ENCODE peak calls at places on chromosome 11, in six cellular contexts. I, C, T, W, R and X are unnamed samples.

GRCh38 chr11:95445746-95446333 is 214.8 kb upstream of the SESN3 start:
- DNase-seq in T (no peak), R (no peak), I (no peak), W (no peak), C (no peak), X (no peak)

GRCh38 chr11:118916842-118917388 is 8.8 kb downstream of the BCL9L start:
- DNase-seq in T (no peak), C (peak), R (peak), I (no peak), W (no peak), X (no peak)

GRCh38 chr11:17351171-17351509 is 460 bp upstream of the NCR3LG1 start:
- DNase-seq in R (no peak), T (no peak), W (no peak), C (no peak), I (no peak), X (no peak)

GRCh38 chr11:8227156-8228152 is 36.2 kb downstream of the LMO1 start:
- DNase-seq in T (no peak), R (no peak), C (no peak), I (peak), W (no peak), X (no peak)

GRCh38 chr11:23143031-23143430 is 282.8 kb upstream of the CCDC179 start:
- DNase-seq in R (no peak), C (peak), T (no peak), I (peak), W (no peak), X (no peak)

GRCh38 chr11:94661444-94661843 is 94.3 kb downstream of the PIWIL4 start:
- DNase-seq in I (no peak), C (no peak), R (no peak), T (no peak), W (no peak), X (no peak)

GRCh38 chr11:134004406-134005197 is 47.8 kb upstream of the IGSF9B start:
- DNase-seq in C (no peak), T (no peak), W (no peak), I (no peak), R (no peak), X (no peak)

GRCh38 chr11:24828938-24829337 is 332.1 kb downstream of the LUZP2 start:
- DNase-seq in C (no peak), R (no peak), W (no peak), I (no peak), T (no peak), X (no peak)

GRCh38 chr11:42407379-42407778 is 904.4 kb upstream of the API5 start:
- DNase-seq in T (peak), R (no peak), C (no peak), W (no peak), I (no peak), X (peak)

GRCh38 chr11:118838905-118839553 is 44.7 kb upstream of the CXCR5 start:
- DNase-seq in W (no peak), C (no peak), R (no peak), I (no peak), T (peak), X (no peak)

GRCh38 chr11:76232026-76232665 is 25.8 kb upstream of the WNT11 start:
- DNase-seq in T (peak), C (no peak), R (no peak), I (no peak), W (no peak), X (no peak)

GRCh38 chr11:75261474-75261847 is 20.9 kb downstream of the TPBGL start:
- DNase-seq in R (no peak), I (no peak), T (no peak), W (no peak), C (no peak), X (no peak)

GRCh38 chr11:57458060-57458409 is 2.3 kb upstream of the RTN4RL2 start:
- DNase-seq in T (no peak), R (no peak), I (no peak), C (no peak), W (no peak), X (no peak)

GRCh38 chr11:57458410-57459111 is 1.8 kb upstream of the RTN4RL2 start:
- DNase-seq in T (no peak), W (peak), R (peak), I (no peak), C (peak), X (peak)

GRCh38 chr11:57459112-57460016 is 964 bp upstream of the RTN4RL2 start:
- DNase-seq in T (no peak), I (no peak), C (peak), R (no peak), W (no peak), X (no peak)

GRCh38 chr11:57456960-57457642 is 3.2 kb upstream of the RTN4RL2 start:
- DNase-seq in C (peak), I (no peak), W (peak), T (peak), R (peak), X (peak)

DNA sequence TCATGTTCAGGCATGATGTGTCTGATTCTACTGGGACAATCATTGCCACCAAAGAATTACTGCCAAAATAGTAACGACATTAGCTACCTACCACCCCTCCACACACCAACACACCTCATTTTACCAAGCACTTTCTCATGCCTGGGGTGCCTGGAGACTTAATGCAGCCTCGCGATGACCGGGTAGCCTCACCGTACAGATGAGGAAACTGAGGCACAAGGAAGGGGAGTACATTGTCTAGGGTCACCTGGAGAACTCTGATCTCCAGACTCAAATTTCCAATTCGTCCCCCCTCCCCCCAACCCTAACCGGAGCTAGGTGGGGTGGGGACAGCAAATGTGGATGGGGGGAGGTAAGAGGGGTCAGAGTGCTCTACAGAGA is 2.7 kb upstream of the RTN4RL2 start:
- DNase-seq in I (no peak), T (no peak), R (no peak), C (no peak), W (no peak), X (no peak)
- TF ChIP-seq CTCF in I (no peak), T (no peak), R (no peak), C (no peak), W (no peak), X (no peak)

DNA sequence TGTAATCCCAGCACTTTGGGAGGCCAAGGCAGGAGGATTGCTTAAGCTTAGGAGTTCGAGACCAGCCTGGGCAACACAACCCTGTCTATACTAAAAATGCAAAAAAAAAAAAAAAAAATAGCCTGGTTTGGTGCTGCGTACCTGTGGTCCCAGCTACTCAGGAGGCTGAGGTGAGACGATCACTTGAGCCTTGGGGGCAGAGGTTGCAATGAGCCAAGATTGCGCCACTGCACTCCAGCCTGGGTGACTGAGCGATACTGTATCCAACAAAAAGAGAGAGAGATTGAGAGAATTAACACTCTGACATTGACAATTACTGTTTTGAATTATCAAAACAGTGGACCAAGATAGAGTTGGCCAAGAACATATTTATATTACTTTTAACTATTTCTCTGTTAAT is 53.7 kb downstream of the SIK2 start:
- DNase-seq in T (no peak), C (no peak), I (no peak), R (no peak), W (no peak), X (no peak)
- TF ChIP-seq CTCF in T (no peak), C (no peak), I (no peak), R (no peak), W (no peak), X (no peak)

GRCh38 chr11:1672613-1673400 is 24.2 kb upstream of the KRTAP5-6 start:
- DNase-seq in R (no peak), I (no peak), C (no peak), W (no peak), T (no peak), X (no peak)
- TF ChIP-seq CTCF in R (no peak), I (no peak), C (no peak), W (no peak), T (no peak), X (no peak)

GRCh38 chr11:120115272-120116000 is 22.5 kb downstream of the TRIM29 start:
- DNase-seq in T (no peak), C (no peak), R (no peak), W (no peak), I (no peak), X (no peak)
- TF ChIP-seq CTCF in T (peak), C (peak), R (no peak), W (no peak), I (peak), X (peak)

GRCh38 chr11:65779919-65780769 is 632 bp downstream of the AP5B1 start:
- DNase-seq in T (peak), R (peak), W (no peak), I (peak), C (peak), X (peak)

GRCh38 chr11:65780770-65781151 is at the start of gene AP5B1:
- DNase-seq in I (no peak), C (peak), T (peak), R (peak), W (no peak), X (peak)

GRCh38 chr11:65781962-65782815 is 1.4 kb upstream of the AP5B1 start:
- DNase-seq in R (no peak), T (no peak), C (no peak), I (no peak), W (no peak), X (no peak)

GRCh38 chr11:65782816-65783228 is 2.0 kb upstream of the AP5B1 start:
- DNase-seq in C (no peak), W (no peak), T (peak), I (no peak), R (no peak), X (no peak)

GRCh38 chr11:65781152-65781961 is 581 bp upstream of the AP5B1 start:
- DNase-seq in T (no peak), R (peak), I (no peak), W (no peak), C (no peak), X (peak)
- TF ChIP-seq CTCF in T (no peak), R (peak), I (no peak), W (no peak), C (peak), X (peak)